ENCODE peak calls at places on chromosomes 2 and 18, in eight cellular contexts. W, V, Y, B, G, S, N and H are unnamed samples.

GRCh38 chr2:149745396-149745925 is 157.9 kb upstream of the MMADHC start:
- DNase-seq in W (no peak), V (no peak), Y (no peak), B (no peak), G (no peak), S (no peak), N (no peak), H (no peak)

GRCh38 chr18:50405582-50406271 is 30.9 kb downstream of the SKA1 start:
- DNase-seq in W (no peak), V (no peak), Y (no peak), B (no peak), G (no peak), S (no peak), N (no peak), H (no peak)

GRCh38 chr2:63788070-63788469 is 53.6 kb upstream of the UGP2 start:
- DNase-seq in W (no peak), V (no peak), Y (no peak), B (no peak), G (no peak), S (peak; percentile 35), N (peak; percentile 57), H (no peak)

GRCh38 chr18:57027190-57027708 is 119.6 kb upstream of the BOD1L2 start:
- DNase-seq in W (no peak), V (no peak), Y (no peak), B (no peak), G (no peak), S (no peak), N (no peak), H (no peak)

GRCh38 chr2:221533299-221533698 is 38.8 kb downstream of the EPHA4 start:
- DNase-seq in W (no peak), V (no peak), Y (no peak), B (no peak), G (no peak), S (no peak), N (no peak), H (no peak)

GRCh38 chr18:26383454-26384270 is 157.4 kb downstream of the TAF4B start:
- DNase-seq in W (peak; percentile 24), V (no peak), Y (no peak), B (no peak), G (no peak), S (peak; percentile 64), N (peak; percentile 45), H (no peak)

GRCh38 chr2:194730266-194730665 is 926.8 kb upstream of the SLC39A10 start:
- DNase-seq in W (no peak), V (no peak), Y (no peak), B (no peak), G (no peak), S (no peak), N (no peak), H (no peak)

GRCh38 chr2:161049571-161049970 is 110.7 kb upstream of the TANK start:
- DNase-seq in W (no peak), V (no peak), Y (no peak), B (no peak), G (no peak), S (no peak), N (no peak), H (no peak)

GRCh38 chr2:232420463-232421188 is 14.0 kb downstream of the ALPG start:
- DNase-seq in W (peak; percentile 24), V (peak; percentile 68), Y (peak; percentile 61), B (no peak), G (peak; percentile 58), S (peak; percentile 79), N (peak; percentile 3), H (no peak)

GRCh38 chr18:41577529-41577928 is 377.5 kb upstream of the PIK3C3 start:
- DNase-seq in W (no peak), V (no peak), Y (no peak), B (no peak), G (no peak), S (no peak), N (no peak), H (no peak)
- H3K27ac ChIP-seq in W (no peak overlapping the region), V (no peak overlapping the region), Y (no peak overlapping the region), B (no peak overlapping the region), G (no peak overlapping the region), S (no peak overlapping the region), N (no peak overlapping the region), H (no peak overlapping the region)

GRCh38 chr2:143649226-143649625 is 520.0 kb downstream of the ARHGAP15 start:
- DNase-seq in W (no peak), V (no peak), Y (no peak), B (no peak), G (no peak), S (no peak), N (no peak), H (no peak)
- H3K27ac ChIP-seq in W (no peak overlapping the region), V (no peak overlapping the region), Y (no peak overlapping the region), B (no peak overlapping the region), G (no peak overlapping the region), S (no peak overlapping the region), N (no peak overlapping the region), H (no peak overlapping the region)

GRCh38 chr2:134369220-134369902 is 115.5 kb downstream of the MGAT5 start:
- DNase-seq in W (no peak), V (no peak), Y (no peak), B (no peak), G (no peak), S (no peak), N (no peak), H (no peak)

GRCh38 chr2:134371041-134371440 is 117.2 kb downstream of the MGAT5 start:
- DNase-seq in W (no peak), V (no peak), Y (no peak), B (no peak), G (no peak), S (no peak), N (no peak), H (peak; percentile 45)

GRCh38 chr2:134372141-134372540 is 118.3 kb downstream of the MGAT5 start:
- DNase-seq in W (no peak), V (no peak), Y (no peak), B (no peak), G (no peak), S (no peak), N (peak; percentile 89), H (no peak)

GRCh38 chr2:134375935-134376334 is 122.1 kb downstream of the MGAT5 start:
- DNase-seq in W (no peak), V (no peak), Y (no peak), B (no peak), G (no peak), S (peak; percentile 53), N (peak; percentile 67), H (peak; percentile 47)

GRCh38 chr2:134372611-134373131 is 118.8 kb downstream of the MGAT5 start:
- DNase-seq in W (no peak), V (no peak), Y (no peak), B (peak; percentile 52), G (no peak), S (peak; percentile 28), N (peak; percentile 92), H (peak; percentile 66)
- H3K27ac ChIP-seq in W (no peak overlapping the region), V (no peak overlapping the region), Y (no peak overlapping the region), B (no peak overlapping the region), G (no peak overlapping the region), S (peak overlapping the region; percentile 10), N (peak overlapping the region; percentile 62), H (no peak overlapping the region)

GRCh38 chr2:144181006-144181405 is 338.9 kb downstream of the ZEB2 start:
- DNase-seq in W (no peak), V (no peak), Y (no peak), B (no peak), G (no peak), S (no peak), N (no peak), H (no peak)
- H3K27ac ChIP-seq in W (no peak overlapping the region), V (no peak overlapping the region), Y (no peak overlapping the region), B (no peak overlapping the region), G (no peak overlapping the region), S (no peak overlapping the region), N (no peak overlapping the region), H (no peak overlapping the region)

DNA sequence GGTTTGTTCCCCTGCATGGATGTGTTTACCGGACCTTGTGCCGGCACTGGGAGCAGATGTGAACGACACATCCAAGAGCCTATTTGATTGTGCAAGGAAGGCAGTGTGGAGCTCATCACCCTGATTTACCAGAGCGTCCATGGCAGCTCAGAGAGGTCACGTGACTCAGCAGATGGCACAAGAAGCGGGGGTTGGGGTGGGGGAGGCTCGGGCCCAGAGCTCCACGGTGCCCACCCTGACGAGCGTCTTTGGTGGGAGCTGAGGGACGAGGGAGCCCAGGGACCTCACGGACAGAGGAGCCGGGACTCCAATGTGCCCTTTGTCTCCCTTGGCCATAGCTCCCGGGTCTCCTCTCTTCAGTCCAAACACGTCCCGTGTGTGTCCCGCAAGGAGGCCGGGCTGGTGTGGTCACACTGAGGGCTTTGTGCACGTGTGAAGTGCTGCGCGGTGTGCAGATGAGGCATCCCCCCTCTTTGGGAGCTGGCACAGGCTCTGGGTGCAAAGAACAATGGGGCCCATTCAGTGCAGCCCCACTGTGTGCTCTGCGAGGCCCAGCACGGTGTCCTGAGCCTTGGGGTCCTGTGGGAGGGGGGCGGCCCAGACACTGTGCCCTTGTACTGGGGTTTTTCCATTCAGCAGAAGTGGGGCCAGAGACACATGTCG is 15.5 kb downstream of the KCNIP3 start:
- DNase-seq in W (no peak), V (no peak), Y (no peak), B (no peak), G (no peak), S (no peak), N (no peak), H (peak; percentile 16)
- H3K27ac ChIP-seq in W (no peak overlapping the region), V (no peak overlapping the region), Y (no peak overlapping the region), B (no peak overlapping the region), G (no peak overlapping the region), S (no peak overlapping the region), N (no peak overlapping the region), H (no peak overlapping the region)

GRCh38 chr2:55156326-55156725 is 75.8 kb downstream of the CLHC1 start:
- DNase-seq in W (no peak), V (no peak), Y (no peak), B (no peak), G (no peak), S (no peak), N (peak; percentile 75), H (no peak)
- H3K27ac ChIP-seq in W (no peak overlapping the region), V (no peak overlapping the region), Y (peak overlapping the region; percentile 75), B (no peak overlapping the region), G (no peak overlapping the region), S (peak overlapping the region; percentile 61), N (peak overlapping the region; percentile 44), H (peak overlapping the region; percentile 47)

DNA sequence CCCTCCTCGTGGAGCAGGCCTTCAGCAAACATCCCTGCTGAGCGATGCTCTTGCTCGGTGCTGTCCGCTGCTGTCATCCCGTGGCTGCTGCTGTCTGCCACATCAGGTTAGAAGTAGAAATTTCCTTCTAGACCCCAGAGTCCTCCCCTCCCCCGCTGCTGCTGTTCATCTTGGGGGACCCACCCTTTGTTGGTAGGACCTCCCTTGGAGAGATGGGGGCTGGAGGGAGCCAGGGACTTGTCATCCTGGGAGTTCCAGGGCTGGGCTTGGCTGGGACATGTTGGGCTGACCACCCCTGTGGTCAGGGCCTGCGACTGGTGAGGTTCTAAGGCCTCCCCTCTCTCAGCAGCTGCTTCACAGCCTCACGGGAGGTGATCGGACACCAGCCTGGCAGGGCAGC is 122.4 kb downstream of the PRKCE start:
- DNase-seq in W (no peak), V (no peak), Y (no peak), B (no peak), G (no peak), S (no peak), N (no peak), H (no peak)
- H3K27ac ChIP-seq in W (no peak overlapping the region), V (no peak overlapping the region), Y (no peak overlapping the region), B (no peak overlapping the region), G (no peak overlapping the region), S (no peak overlapping the region), N (no peak overlapping the region), H (peak overlapping the region; percentile 59)

DNA sequence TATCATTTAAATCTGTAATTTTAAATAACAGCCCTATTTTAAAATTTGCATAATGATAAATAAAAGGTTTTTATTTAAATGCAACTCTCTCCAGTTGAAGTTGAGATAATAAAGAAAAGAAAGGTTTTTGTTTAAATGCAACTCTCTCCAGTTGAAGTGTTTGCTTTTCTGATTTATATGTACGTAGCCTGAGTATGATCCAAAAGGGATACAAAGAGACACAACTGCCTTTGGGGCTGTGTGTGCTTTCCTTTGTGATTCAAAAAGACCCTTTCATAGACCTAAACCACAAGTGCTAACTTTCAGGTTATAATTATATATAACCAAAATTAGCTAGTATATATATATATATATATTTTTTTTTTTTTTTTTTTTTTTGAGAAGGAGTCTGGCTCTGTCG is 76.2 kb upstream of the MFF start:
- DNase-seq in W (no peak), V (no peak), Y (no peak), B (no peak), G (no peak), S (no peak), N (no peak), H (no peak)
- H3K27ac ChIP-seq in W (no peak overlapping the region), V (no peak overlapping the region), Y (no peak overlapping the region), B (no peak overlapping the region), G (no peak overlapping the region), S (no peak overlapping the region), N (no peak overlapping the region), H (no peak overlapping the region)